ENCODE peak calls at places on chromosomes 2 and 18, in seven cellular contexts. V, C, S, N, T, E and Q are unnamed samples. For H3K4me1, the result is how much of the 10 kb centered on the place peaks cover.

GRCh38 chr2:189854956-189855355 is 70.7 kb downstream of the PMS1 start:
- DNase-seq in V (no peak), C (no peak), S (no peak), N (no peak), T (no peak), E (no peak), Q (no peak)

GRCh38 chr18:7174359-7175107 is 56.4 kb upstream of the LRRC30 start:
- DNase-seq in V (peak), C (no peak), S (no peak), N (no peak), T (peak), E (no peak), Q (no peak)

GRCh38 chr18:43819397-43819796 is 542.1 kb upstream of the SYT4 start:
- DNase-seq in V (no peak), C (no peak), S (no peak), N (no peak), T (no peak), E (no peak), Q (no peak)

GRCh38 chr2:169038338-169038757 is 7.2 kb upstream of the ABCB11 start:
- DNase-seq in V (no peak), C (peak), S (no peak), N (peak), T (no peak), E (no peak), Q (no peak)

GRCh38 chr18:61580061-61580460 is 246.8 kb downstream of the CDH20 start:
- DNase-seq in V (no peak), C (no peak), S (no peak), N (no peak), T (no peak), E (no peak), Q (no peak)

GRCh38 chr2:101223814-101224231 is 28.9 kb upstream of the CNOT11 start:
- DNase-seq in V (no peak), C (peak), S (no peak), N (no peak), T (no peak), E (no peak), Q (no peak)

GRCh38 chr18:35042389-35043066 is 1.3 kb downstream of the MAPRE2 start:
- DNase-seq in V (no peak), C (no peak), S (no peak), N (no peak), T (no peak), E (no peak), Q (no peak)

GRCh38 chr18:59502899-59503245 is 143.8 kb upstream of the LMAN1 start:
- DNase-seq in V (peak), C (no peak), S (no peak), N (no peak), T (no peak), E (peak), Q (no peak)

GRCh38 chr2:28362991-28363521 is 29.6 kb upstream of the FOSL2 start:
- DNase-seq in V (no peak), C (no peak), S (no peak), N (no peak), T (no peak), E (no peak), Q (no peak)

GRCh38 chr18:64167408-64167807 is 18.5 kb upstream of the LINC00305 start:
- DNase-seq in V (no peak), C (no peak), S (no peak), N (no peak), T (no peak), E (no peak), Q (no peak)

GRCh38 chr2:110655701-110656100 is 22.2 kb downstream of the BUB1 start:
- DNase-seq in V (no peak), C (no peak), S (no peak), N (no peak), T (no peak), E (no peak), Q (no peak)

GRCh38 chr2:158045362-158045761 is 56.3 kb upstream of the UPP2 start:
- DNase-seq in V (no peak), C (no peak), S (no peak), N (no peak), T (peak), E (peak), Q (peak)

GRCh38 chr2:16869711-16870110 is 204.1 kb upstream of the CYRIA start:
- DNase-seq in V (no peak), C (no peak), S (no peak), N (no peak), T (no peak), E (no peak), Q (no peak)

GRCh38 chr2:98634406-98635092 is 26.2 kb downstream of the UNC50 start:
- DNase-seq in V (peak), C (no peak), S (peak), N (peak), T (peak), E (peak), Q (peak)

GRCh38 chr2:105556366-105556765 is 157.5 kb upstream of the FHL2 start:
- DNase-seq in V (no peak), C (no peak), S (no peak), N (no peak), T (no peak), E (no peak), Q (no peak)

GRCh38 chr2:47056875-47057731 is 98.0 kb downstream of the STPG4 start:
- DNase-seq in V (peak), C (no peak), S (no peak), N (no peak), T (no peak), E (no peak), Q (no peak)

DNA sequence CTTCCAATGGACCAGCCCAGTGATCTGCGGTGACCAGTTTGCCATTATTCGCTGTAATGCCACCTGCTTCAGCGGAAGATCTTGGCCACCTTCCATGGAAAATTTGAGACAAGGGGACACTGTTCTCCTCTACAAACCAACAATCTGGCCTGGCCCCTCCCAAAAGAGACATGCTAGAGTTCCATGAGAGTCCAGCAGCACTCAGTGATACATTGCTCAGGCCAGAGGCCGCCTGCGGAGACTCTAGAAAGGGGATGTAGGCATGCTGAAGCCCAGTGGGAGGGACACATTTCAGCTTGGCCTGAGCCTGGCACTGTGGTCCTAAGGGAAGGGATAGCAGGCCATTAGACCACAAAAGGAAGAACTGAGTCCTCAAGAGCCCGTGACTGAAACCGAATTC is 58.2 kb downstream of the COL6A3 start:
- DNase-seq in V (no peak), C (no peak), S (no peak), N (no peak), T (no peak), E (no peak), Q (no peak)
- H3K4me1 ChIP-seq in V (under half), C (under half), S (under half), N (under half), T (under half), E (under half), Q (under half)

GRCh38 chr2:204503869-204504268 is 41.4 kb upstream of the PARD3B start:
- DNase-seq in V (no peak), C (no peak), S (no peak), N (no peak), T (no peak), E (no peak), Q (no peak)
- TF ChIP-seq YY1 in V (no peak), C (no peak), S (no peak), N (no peak), T (no peak), E (no peak), Q (no peak)

GRCh38 chr2:218008060-218009040 is 5.6 kb upstream of the TNS1 start:
- DNase-seq in V (peak), C (no peak), S (no peak), N (no peak), T (no peak), E (no peak), Q (no peak)
- H3K4me1 ChIP-seq in V (half or more), C (under half), S (under half), N (under half), T (under half), E (under half), Q (under half)

GRCh38 chr2:197499594-197500502 is at the start of the genes HSPD1 and HSPE1:
- DNase-seq in V (peak), C (peak), S (peak), N (peak), T (peak), E (peak), Q (peak)
- TF ChIP-seq YY1 in V (peak), C (peak), S (peak), N (no peak), T (peak), E (peak), Q (peak)